ENCODE peak calls at places on chromosomes 13 and 19, in four cellular contexts. N, S, X and H are unnamed samples.

GRCh38 chr13:45333251-45333972 is 7.6 kb downstream of the TPT1 start:
- DNase-seq in N (no peak), S (no peak), X (no peak), H (no peak)

GRCh38 chr13:71801165-71801564 is 65.8 kb downstream of the DACH1 start:
- DNase-seq in N (no peak), S (no peak), X (no peak), H (no peak)

GRCh38 chr13:36357692-36358091 is 11.5 kb upstream of the SPART start:
- DNase-seq in N (no peak), S (no peak), X (no peak), H (no peak)

GRCh38 chr19:47351545-47351944 is 2.4 kb downstream of the DHX34 start:
- DNase-seq in N (no peak), S (no peak), X (peak), H (peak)

GRCh38 chr13:20099319-20099718 is 61.5 kb downstream of the GJA3 start:
- DNase-seq in N (no peak), S (no peak), X (no peak), H (no peak)

GRCh38 chr13:109904218-109904617 is 117.8 kb upstream of the IRS2 start:
- DNase-seq in N (peak), S (no peak), X (no peak), H (no peak)

GRCh38 chr19:30539981-30540380 is 167.8 kb downstream of the ZNF536 start:
- DNase-seq in N (no peak), S (no peak), X (no peak), H (no peak)

GRCh38 chr13:42164557-42165125 is 107.3 kb upstream of the AKAP11 start:
- DNase-seq in N (no peak), S (no peak), X (no peak), H (no peak)

GRCh38 chr19:39970424-39970673 is 616 bp upstream of the PSMC4 start:
- DNase-seq in N (no peak), S (peak), X (no peak), H (no peak)
- TF ChIP-seq CHD4 in N (no peak), S (no peak), X (no peak), H (no peak)

GRCh38 chr13:114119196-114119595 is 13.2 kb downstream of the RASA3 start:
- DNase-seq in N (no peak), S (no peak), X (peak), H (peak)

GRCh38 chr13:114118086-114118762 is 14.2 kb downstream of the RASA3 start:
- DNase-seq in N (no peak), S (no peak), X (peak), H (peak)

GRCh38 chr13:114116734-114117133 is 15.7 kb downstream of the RASA3 start:
- DNase-seq in N (no peak), S (no peak), X (no peak), H (no peak)

GRCh38 chr13:114120486-114121430 is 11.7 kb downstream of the RASA3 start:
- DNase-seq in N (no peak), S (no peak), X (no peak), H (no peak)

DNA sequence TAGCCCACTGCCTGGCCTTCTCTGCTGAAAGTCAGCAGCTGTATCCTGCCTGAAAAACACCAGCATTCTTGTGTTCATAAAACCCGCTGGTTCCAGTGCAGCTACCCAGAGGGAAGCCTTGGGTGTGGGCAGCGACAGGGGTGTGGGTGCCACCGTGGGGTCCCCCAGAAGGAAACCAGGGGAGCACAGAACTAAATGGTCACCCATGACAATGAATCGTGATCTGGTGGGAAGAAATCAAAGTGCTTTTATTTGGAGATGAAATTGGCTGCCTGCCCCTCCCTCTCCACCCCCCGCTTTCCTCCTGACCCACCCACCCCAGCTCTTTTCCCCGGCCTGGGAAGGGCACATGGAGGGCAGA is 13.7 kb downstream of the RASA3 start:
- DNase-seq in N (no peak), S (no peak), X (no peak), H (no peak)
- TF ChIP-seq CHD4 in N (no peak), S (no peak), X (no peak), H (no peak)

DNA sequence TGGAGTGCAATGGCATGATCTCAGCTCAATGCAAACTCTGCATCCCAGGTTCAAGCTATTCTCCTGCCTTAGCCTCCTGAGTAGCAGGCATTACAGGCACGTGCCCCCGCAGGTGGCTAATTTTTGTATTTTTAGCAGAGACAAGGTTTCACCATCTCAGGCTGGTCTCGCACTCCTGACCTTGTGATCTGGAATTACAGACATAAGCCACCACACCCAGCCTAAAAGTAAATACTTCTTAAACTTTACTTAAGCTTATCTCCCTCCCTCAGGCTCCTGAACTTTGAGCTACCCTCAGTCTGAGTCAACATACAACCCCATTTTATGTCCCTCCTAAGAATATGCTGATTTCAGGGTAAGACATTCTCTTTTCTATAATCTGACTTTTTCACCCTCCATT is 66.1 kb downstream of the ZNF486 start:
- DNase-seq in N (no peak), S (no peak), X (no peak), H (no peak)
- TF ChIP-seq CHD4 in N (no peak), S (no peak), X (no peak), H (no peak)

DNA sequence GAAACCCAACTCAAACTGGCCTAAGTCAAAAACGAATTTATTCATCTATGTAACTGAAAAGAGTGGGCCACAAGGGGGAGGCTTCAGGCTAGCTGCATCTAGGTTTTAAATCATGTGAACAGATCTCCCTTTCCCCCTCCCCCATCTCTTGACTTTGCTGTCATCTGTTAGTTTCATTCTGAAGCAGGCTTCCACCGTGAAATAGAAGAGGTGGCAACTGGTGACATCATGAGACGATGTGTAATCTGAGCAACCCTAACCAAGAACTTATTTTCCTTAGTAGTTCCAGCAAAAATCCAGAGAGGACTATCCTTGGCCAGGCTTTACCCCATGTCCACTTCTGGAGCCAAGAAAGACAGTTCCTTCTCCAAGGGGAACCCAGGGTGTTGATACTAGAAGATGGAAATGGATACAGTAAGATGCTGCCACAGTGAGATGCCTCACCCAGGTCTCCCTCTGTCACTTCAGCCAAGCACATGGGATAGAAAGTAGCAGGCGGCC is 9.4 kb downstream of the SAMD4B start:
- DNase-seq in N (peak), S (peak), X (no peak), H (no peak)
- TF ChIP-seq CHD4 in N (no peak), S (no peak), X (no peak), H (no peak)

GRCh38 chr19:41926861-41927809 is 1.1 kb downstream of the ERFL start:
- DNase-seq in N (no peak), S (no peak), X (no peak), H (no peak)
- TF ChIP-seq CHD4 in N (no peak), S (no peak), X (no peak), H (no peak)

GRCh38 chr13:30719521-30719914 is 15.8 kb upstream of the ALOX5AP start:
- DNase-seq in N (no peak), S (no peak), X (no peak), H (no peak)

GRCh38 chr13:30715837-30716236 is 19.5 kb upstream of the ALOX5AP start:
- DNase-seq in N (no peak), S (no peak), X (no peak), H (no peak)

GRCh38 chr13:30720470-30720869 is 14.9 kb upstream of the ALOX5AP start:
- DNase-seq in N (no peak), S (peak), X (no peak), H (no peak)

GRCh38 chr13:30722361-30722760 is 13.0 kb upstream of the ALOX5AP start:
- DNase-seq in N (no peak), S (no peak), X (no peak), H (no peak)

GRCh38 chr13:30718661-30719520 is 16.5 kb upstream of the ALOX5AP start:
- DNase-seq in N (no peak), S (no peak), X (peak), H (peak)
- TF ChIP-seq CHD4 in N (no peak), S (no peak), X (no peak), H (no peak)

GRCh38 chr13:58985845-58986244 is 1177.9 kb downstream of the DIAPH3 start:
- DNase-seq in N (no peak), S (no peak), X (no peak), H (no peak)

GRCh38 chr13:58977085-58977484 is 1186.6 kb downstream of the DIAPH3 start:
- DNase-seq in N (no peak), S (no peak), X (no peak), H (no peak)

DNA sequence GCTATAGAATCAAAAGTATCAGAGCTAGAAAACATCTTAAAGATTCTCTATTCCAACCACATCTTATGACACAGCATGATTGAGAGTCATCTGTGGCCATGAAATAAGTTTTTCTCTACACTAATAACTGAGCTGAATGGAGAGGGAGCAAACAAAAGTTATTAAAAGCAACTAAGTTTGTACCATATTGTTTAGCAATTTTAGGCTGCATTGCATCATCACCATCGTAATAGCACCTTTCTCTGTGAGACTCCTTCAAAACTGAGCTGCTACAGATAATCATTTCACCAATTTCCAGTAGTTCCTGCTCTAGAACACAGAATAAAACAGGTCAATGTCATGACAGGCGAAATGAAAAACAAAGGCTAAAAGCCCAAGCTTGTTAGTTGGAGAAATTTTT is 1183.9 kb downstream of the DIAPH3 start:
- DNase-seq in N (no peak), S (no peak), X (no peak), H (no peak)
- TF ChIP-seq CHD4 in N (no peak), S (no peak), X (no peak), H (no peak)